ENCODE peak calls at places on chromosomes 16 and 17, in nine cellular contexts. W is HuH-7; A is activated CD4-positive, alpha-beta T cell treated with anti-CD3 and anti-CD28 coated beads for 36 hours; Y is A549; L is ELF-1; R is endothelial cell; B is Right ventricle myocardium superior; C is effector CD4-positive, alpha-beta T cell; J is activated CD8-positive, alpha-beta T cell treated with anti-CD3 and anti-CD28 coated beads for 36 hours. T is an unnamed sample.

GRCh38 chr17:75693500-75694481 is 26.7 kb downstream of the SAP30BP start:
- DNase-seq in W (no peak), A (no peak), Y (peak), L (peak), R (no peak), B (peak), C (no peak), J (no peak), T (peak)

GRCh38 chr17:74736423-74737298 is at the start of gene RAB37:
- DNase-seq in W (peak), A (peak), Y (peak), L (no peak), R (peak), B (peak), C (peak), J (peak), T (peak)

GRCh38 chr16:11196286-11196828 is 59.6 kb downstream of the SOCS1 start:
- DNase-seq in W (no peak), A (no peak), Y (no peak), L (no peak), R (no peak), B (no peak), C (no peak), J (no peak), T (no peak)

GRCh38 chr17:79733692-79734070 is 2.9 kb downstream of the ENPP7 start:
- DNase-seq in W (no peak), A (no peak), Y (no peak), L (no peak), R (no peak), B (no peak), C (no peak), J (no peak), T (no peak)

GRCh38 chr16:917591-918061 is 53.2 kb downstream of the LMF1 start:
- DNase-seq in W (no peak), A (no peak), Y (no peak), L (no peak), R (no peak), B (peak), C (no peak), J (no peak), T (no peak)

GRCh38 chr17:57623620-57624019 is 121.5 kb downstream of the CCDC182 start:
- DNase-seq in W (no peak), A (no peak), Y (no peak), L (no peak), R (no peak), B (no peak), C (no peak), J (no peak), T (no peak)

GRCh38 chr17:59487161-59487873 is 78.1 kb upstream of the DHX40 start:
- DNase-seq in W (no peak), A (no peak), Y (no peak), L (no peak), R (no peak), B (no peak), C (no peak), J (no peak), T (peak)

GRCh38 chr17:1447061-1447460 is 9.0 kb downstream of the CRK start:
- DNase-seq in W (no peak), A (no peak), Y (no peak), L (no peak), R (peak), B (no peak), C (no peak), J (no peak), T (no peak)

GRCh38 chr17:16286947-16287562 is 66.2 kb downstream of the CENPV start:
- DNase-seq in W (no peak), A (peak), Y (no peak), L (peak), R (no peak), B (no peak), C (no peak), J (peak), T (no peak)

GRCh38 chr16:69340095-69340644 is 598 bp downstream of the NIP7 start:
- DNase-seq in W (no peak), A (peak), Y (no peak), L (no peak), R (peak), B (no peak), C (no peak), J (peak), T (no peak)

GRCh38 chr16:56669840-56670639 is 426 bp downstream of the MT1H start:
- DNase-seq in W (no peak), A (no peak), Y (no peak), L (no peak), R (no peak), B (no peak), C (no peak), J (no peak), T (no peak)

GRCh38 chr16:1976951-1977874 is 4.1 kb downstream of the NOXO1 start:
- DNase-seq in W (no peak), A (no peak), Y (no peak), L (no peak), R (no peak), B (no peak), C (no peak), J (no peak), T (no peak)

GRCh38 chr16:11392041-11392581 is 46.9 kb downstream of the RMI2 start:
- DNase-seq in W (no peak), A (no peak), Y (no peak), L (no peak), R (no peak), B (no peak), C (no peak), J (no peak), T (no peak)

GRCh38 chr16:67833035-67833417 is 9.1 kb upstream of the THAP11 start:
- DNase-seq in W (no peak), A (no peak), Y (no peak), L (peak), R (no peak), B (no peak), C (no peak), J (no peak), T (no peak)

GRCh38 chr17:60089097-60089844 is 10.6 kb upstream of the HEATR6 start:
- DNase-seq in W (no peak), A (no peak), Y (no peak), L (no peak), R (no peak), B (no peak), C (no peak), J (no peak), T (no peak)

GRCh38 chr17:33284022-33284421 is 9.1 kb downstream of the ASIC2 start:
- DNase-seq in W (no peak), A (no peak), Y (peak), L (no peak), R (no peak), B (no peak), C (no peak), J (no peak), T (no peak)

GRCh38 chr17:63039899-63040602 is 74.0 kb downstream of the TANC2 start:
- DNase-seq in W (no peak), A (no peak), Y (peak), L (no peak), R (no peak), B (no peak), C (no peak), J (no peak), T (no peak)

GRCh38 chr16:89386337-89386736 is 104.0 kb downstream of the ANKRD11 start:
- DNase-seq in W (no peak), A (no peak), Y (no peak), L (no peak), R (no peak), B (no peak), C (no peak), J (no peak), T (no peak)

GRCh38 chr16:56275076-56275475 is 83.8 kb downstream of the GNAO1 start:
- DNase-seq in W (no peak), A (no peak), Y (no peak), L (no peak), R (no peak), B (no peak), C (no peak), J (no peak), T (no peak)

GRCh38 chr16:1357906-1358566 is 6.3 kb downstream of the GNPTG start:
- DNase-seq in W (no peak), A (no peak), Y (no peak), L (no peak), R (no peak), B (no peak), C (no peak), J (no peak), T (no peak)

T was measured in WERI-Rb-1.